ENCODE peak calls at places on chromosome 19, in six cellular contexts. D is psoas muscle, V is AG10803, G is stomach, P is GM23338, S is upper lobe of right lung. X is an unnamed sample.

GRCh38 chr19:4474504-4475136 is 2.5 kb downstream of the HDGFL2 start:
- DNase-seq in D (no peak), V (peak), G (no peak), P (peak), S (no peak), X (peak)

GRCh38 chr19:18368504-18369222 is 17.3 kb upstream of the GDF15 start:
- DNase-seq in D (no peak), V (no peak), G (peak), P (no peak), S (no peak), X (no peak)

GRCh38 chr19:18045307-18046013 is 37.5 kb downstream of the ARRDC2 start:
- DNase-seq in D (no peak), V (no peak), G (no peak), P (no peak), S (no peak), X (no peak)

GRCh38 chr19:5520501-5520900 is 47.3 kb downstream of the TINCR start:
- DNase-seq in D (no peak), V (no peak), G (no peak), P (no peak), S (no peak), X (no peak)

GRCh38 chr19:35901854-35902661 is at the start of gene HCST:
- DNase-seq in D (no peak), V (peak), G (no peak), P (no peak), S (no peak), X (no peak)

GRCh38 chr19:31981545-31981944 is 363.9 kb upstream of the ZNF507 start:
- DNase-seq in D (no peak), V (no peak), G (no peak), P (no peak), S (no peak), X (no peak)

GRCh38 chr19:5128932-5129389 is 160.0 kb downstream of the KDM4B start:
- DNase-seq in D (peak), V (no peak), G (peak), P (no peak), S (no peak), X (peak)

GRCh38 chr19:964116-964520 is 20.0 kb upstream of the WDR18 start:
- DNase-seq in D (no peak), V (no peak), G (no peak), P (no peak), S (no peak), X (no peak)

GRCh38 chr19:5585461-5586299 is 17.9 kb upstream of the TINCR start:
- DNase-seq in D (peak), V (no peak), G (no peak), P (peak), S (no peak), X (no peak)

GRCh38 chr19:46378268-46378667 is 31.4 kb downstream of the PPP5C start:
- DNase-seq in D (no peak), V (peak), G (no peak), P (no peak), S (no peak), X (peak)

GRCh38 chr19:39698535-39698934 is 5.7 kb upstream of the LGALS14 start:
- DNase-seq in D (no peak), V (no peak), G (no peak), P (no peak), S (no peak), X (no peak)

GRCh38 chr19:2994588-2995131 is 17.3 kb downstream of the TLE6 start:
- DNase-seq in D (no peak), V (no peak), G (no peak), P (no peak), S (no peak), X (no peak)

GRCh38 chr19:21910318-21910717 is 74.3 kb upstream of the ZNF43 start:
- DNase-seq in D (no peak), V (no peak), G (no peak), P (no peak), S (no peak), X (no peak)

GRCh38 chr19:36973021-36973843 is 57.1 kb downstream of the ZNF568 start:
- DNase-seq in D (peak), V (peak), G (peak), P (peak), S (peak), X (peak)

GRCh38 chr19:4012975-4013634 is 5.6 kb downstream of the PIAS4 start:
- DNase-seq in D (no peak), V (no peak), G (no peak), P (no peak), S (peak), X (no peak)

GRCh38 chr19:19661675-19662251 is 1.7 kb downstream of the ATP13A1 start:
- DNase-seq in D (no peak), V (no peak), G (no peak), P (no peak), S (no peak), X (no peak)

GRCh38 chr19:7454998-7455397 is 33.8 kb downstream of the PEX11G start:
- DNase-seq in D (no peak), V (no peak), G (no peak), P (no peak), S (no peak), X (no peak)

GRCh38 chr19:372306-372890 is 27.8 kb upstream of the MIER2 start:
- DNase-seq in D (peak), V (peak), G (peak), P (no peak), S (peak), X (peak)

GRCh38 chr19:50383307-50383851 is 768 bp upstream of the POLD1 start:
- DNase-seq in D (no peak), V (no peak), G (no peak), P (peak), S (no peak), X (no peak)

GRCh38 chr19:7078007-7078406 is 8.5 kb downstream of the ZNF557 start:
- DNase-seq in D (no peak), V (peak), G (no peak), P (peak), S (no peak), X (no peak)

GRCh38 chr19:1837625-1838105 is 10.6 kb downstream of the REXO1 start:
- DNase-seq in D (no peak), V (no peak), G (peak), P (peak), S (no peak), X (peak)

GRCh38 chr19:38264486-38265212 is at the start of gene SPINT2:
- DNase-seq in D (peak), V (no peak), G (no peak), P (peak), S (no peak), X (no peak)

GRCh38 chr19:36605839-36606478 is 846 bp downstream of the ZNF382 start:
- DNase-seq in D (no peak), V (peak), G (no peak), P (no peak), S (no peak), X (no peak)

GRCh38 chr19:49952475-49952829 is 8.5 kb downstream of the SIGLEC11 start:
- DNase-seq in D (no peak), V (no peak), G (no peak), P (no peak), S (no peak), X (peak)

GRCh38 chr19:52492991-52493470 is 34.4 kb upstream of the ZNF808 start:
- DNase-seq in D (no peak), V (no peak), G (no peak), P (peak), S (no peak), X (peak)

GRCh38 chr19:40716031-40716654 is 543 bp downstream of the COQ8B start:
- DNase-seq in D (no peak), V (no peak), G (no peak), P (no peak), S (no peak), X (no peak)

GRCh38 chr19:50703915-50704548 is 15.6 kb downstream of the SHANK1 start:
- DNase-seq in D (peak), V (no peak), G (no peak), P (peak), S (no peak), X (no peak)

GRCh38 chr19:27964165-27964564 is 1248.8 kb downstream of the UQCRFS1 start:
- DNase-seq in D (no peak), V (no peak), G (no peak), P (no peak), S (no peak), X (no peak)

GRCh38 chr19:58407658-58408151 is 744 bp upstream of the ZNF584 start:
- DNase-seq in D (no peak), V (no peak), G (no peak), P (peak), S (peak), X (peak)

GRCh38 chr19:31118292-31118925 is 230.8 kb downstream of the TSHZ3 start:
- DNase-seq in D (no peak), V (no peak), G (no peak), P (peak), S (no peak), X (no peak)

GRCh38 chr19:1076046-1076386 is 9.0 kb downstream of the ARHGAP45 start:
- DNase-seq in D (no peak), V (no peak), G (no peak), P (no peak), S (no peak), X (peak)

GRCh38 chr19:3167533-3168272 is 10.9 kb upstream of the S1PR4 start:
- DNase-seq in D (no peak), V (no peak), G (no peak), P (no peak), S (peak), X (no peak)

GRCh38 chr19:45250832-45251451 is at the start of gene MARK4:
- DNase-seq in D (peak), V (peak), G (peak), P (peak), S (peak), X (peak)
- TF ChIP-seq CTCF in D (no peak), V (no peak), G (no peak), P (no peak), S (no peak), X (no peak)

GRCh38 chr19:16355293-16356043 is 30.8 kb downstream of the KLF2 start:
- DNase-seq in D (no peak), V (no peak), G (no peak), P (no peak), S (no peak), X (peak)

GRCh38 chr19:16345457-16345856 is 20.8 kb downstream of the KLF2 start:
- DNase-seq in D (no peak), V (no peak), G (no peak), P (no peak), S (no peak), X (no peak)

GRCh38 chr19:16347706-16348105 is 23.1 kb downstream of the KLF2 start:
- DNase-seq in D (no peak), V (no peak), G (no peak), P (no peak), S (no peak), X (no peak)

GRCh38 chr19:16349551-16350171 is 25.0 kb downstream of the KLF2 start:
- DNase-seq in D (no peak), V (no peak), G (no peak), P (no peak), S (no peak), X (no peak)

GRCh38 chr19:16351133-16351809 is 26.6 kb downstream of the KLF2 start:
- DNase-seq in D (no peak), V (peak), G (no peak), P (no peak), S (no peak), X (no peak)
- H3K4me3 ChIP-seq in D (no peak), V (no peak), G (no peak), P (no peak), S (no peak), X (no peak)

GRCh38 chr19:33405491-33406461 is 32.3 kb downstream of the CEBPG start:
- DNase-seq in D (peak), V (no peak), G (no peak), P (no peak), S (peak), X (no peak)

GRCh38 chr19:33407716-33408115 is 34.2 kb downstream of the CEBPG start:
- DNase-seq in D (peak), V (no peak), G (no peak), P (no peak), S (no peak), X (no peak)

GRCh38 chr19:33408116-33408515 is 34.6 kb downstream of the CEBPG start:
- DNase-seq in D (peak), V (no peak), G (no peak), P (no peak), S (no peak), X (no peak)

GRCh38 chr19:33406521-33407139 is 33.1 kb downstream of the CEBPG start:
- DNase-seq in D (peak), V (peak), G (peak), P (peak), S (peak), X (peak)

DNA sequence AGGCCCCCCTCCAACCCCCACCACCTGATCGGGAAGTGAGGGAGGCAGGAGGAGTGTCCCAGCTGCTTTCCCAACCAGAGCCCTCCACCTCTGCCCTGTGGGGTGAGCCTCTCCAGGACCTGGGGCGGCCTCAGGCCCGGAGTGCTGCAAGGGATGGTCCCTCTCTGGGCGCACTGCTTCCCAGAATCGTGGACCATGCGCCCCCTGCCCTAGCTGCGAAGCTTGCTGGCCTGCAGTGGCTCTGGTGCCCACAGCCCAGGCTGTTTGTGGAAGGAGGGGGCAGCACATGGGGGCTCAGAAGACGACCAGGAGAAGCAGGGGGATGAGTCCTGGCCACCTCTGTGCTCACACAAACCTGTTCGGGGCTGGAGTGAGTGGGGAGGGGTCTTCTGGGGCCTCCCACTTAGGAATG is 33.6 kb downstream of the CEBPG start:
- DNase-seq in D (peak), V (no peak), G (no peak), P (no peak), S (peak), X (no peak)
- TF ChIP-seq CTCF in D (no peak), V (no peak), G (no peak), P (peak), S (peak), X (no peak)

GRCh38 chr19:13860679-13861391 is 16.1 kb upstream of the NANOS3 start:
- DNase-seq in D (peak), V (no peak), G (no peak), P (no peak), S (no peak), X (no peak)
- H3K4me3 ChIP-seq in D (peak), V (peak), G (no peak), P (no peak), S (peak), X (no peak)

GRCh38 chr19:33391631-33392249 is 18.2 kb downstream of the CEBPG start:
- DNase-seq in D (no peak), V (no peak), G (no peak), P (no peak), S (no peak), X (no peak)
- TF ChIP-seq CTCF in D (no peak), V (no peak), G (no peak), P (no peak), S (no peak), X (no peak)

GRCh38 chr19:42201489-42202289 is 15.8 kb downstream of the DEDD2 start:
- DNase-seq in D (no peak), V (no peak), G (peak), P (no peak), S (peak), X (no peak)
- H3K4me3 ChIP-seq in D (no peak), V (no peak), G (peak), P (no peak), S (no peak), X (no peak)

GRCh38 chr19:48826606-48827020 is 9.7 kb downstream of the HSD17B14 start:
- DNase-seq in D (no peak), V (no peak), G (peak), P (peak), S (peak), X (no peak)
- TF ChIP-seq CTCF in D (no peak), V (peak), G (no peak), P (peak), S (peak), X (no peak)

GRCh38 chr19:56091751-56092546 is 29.1 kb downstream of the ZNF787 start:
- DNase-seq in D (no peak), V (no peak), G (no peak), P (no peak), S (no peak), X (peak)
- H3K4me3 ChIP-seq in D (peak), V (no peak), G (no peak), P (no peak), S (peak), X (peak)

GRCh38 chr19:53537523-53538377 is at the start of gene ZNF331:
- DNase-seq in D (peak), V (peak), G (peak), P (peak), S (peak), X (peak)
- TF ChIP-seq CTCF in D (peak), V (peak), G (no peak), P (no peak), S (no peak), X (peak)

GRCh38 chr19:48474084-48474592 is 5.0 kb downstream of the CYTH2 start:
- DNase-seq in D (no peak), V (no peak), G (no peak), P (no peak), S (no peak), X (no peak)
- H3K4me3 ChIP-seq in D (no peak), V (no peak), G (no peak), P (no peak), S (no peak), X (no peak)